ENCODE peak calls at places on chromosomes 3 and 15, in six cellular contexts. One of them, this sample, is unnamed.

GRCh38 chr15:81410318-81410753 is 36.3 kb upstream of the TMC3 start:
- DNase-seq in K562: peak; percentile 54
- DNase-seq in HepG2: peak; percentile 20
- DNase-seq in GM12892: no peak
- DNase-seq in H1: peak; percentile 62
- DNase-seq in GM12878: no peak
- DNase-seq in this sample: peak; percentile 10

GRCh38 chr3:189355481-189356201 is 183.9 kb downstream of the TPRG1 start:
- DNase-seq in K562: no peak
- DNase-seq in HepG2: peak; percentile 52
- DNase-seq in GM12892: no peak
- DNase-seq in H1: no peak
- DNase-seq in GM12878: no peak
- DNase-seq in this sample: no peak

GRCh38 chr15:52191207-52191606 is at the start of gene GNB5:
- DNase-seq in K562: peak; percentile 18
- DNase-seq in HepG2: no peak
- DNase-seq in GM12892: no peak
- DNase-seq in H1: no peak
- DNase-seq in GM12878: no peak
- DNase-seq in this sample: no peak

GRCh38 chr3:24254649-24255048 is 240.0 kb downstream of the THRB start:
- DNase-seq in K562: no peak
- DNase-seq in HepG2: no peak
- DNase-seq in GM12892: no peak
- DNase-seq in H1: no peak
- DNase-seq in GM12878: no peak
- DNase-seq in this sample: no peak

GRCh38 chr3:8341853-8342252 is 159.8 kb upstream of the LMCD1 start:
- DNase-seq in K562: no peak
- DNase-seq in HepG2: no peak
- DNase-seq in GM12892: no peak
- DNase-seq in H1: no peak
- DNase-seq in GM12878: no peak
- DNase-seq in this sample: no peak

GRCh38 chr3:152269423-152270144 is 855 bp downstream of the MBNL1 start:
- DNase-seq in K562: peak; percentile 66
- DNase-seq in HepG2: peak; percentile 46
- DNase-seq in GM12892: no peak
- DNase-seq in H1: no peak
- DNase-seq in GM12878: no peak
- DNase-seq in this sample: no peak

GRCh38 chr3:190826018-190826417 is 36.5 kb downstream of the GMNC start:
- DNase-seq in K562: no peak
- DNase-seq in HepG2: no peak
- DNase-seq in GM12892: no peak
- DNase-seq in H1: no peak
- DNase-seq in GM12878: no peak
- DNase-seq in this sample: no peak

GRCh38 chr15:75361989-75362641 is 6.3 kb downstream of the MAN2C1 start:
- DNase-seq in K562: no peak
- DNase-seq in HepG2: no peak
- DNase-seq in GM12892: no peak
- DNase-seq in H1: no peak
- DNase-seq in GM12878: no peak
- DNase-seq in this sample: no peak

GRCh38 chr3:72088486-72089025 is 303.6 kb upstream of the PROK2 start:
- DNase-seq in K562: no peak
- DNase-seq in HepG2: no peak
- DNase-seq in GM12892: no peak
- DNase-seq in H1: no peak
- DNase-seq in GM12878: no peak
- DNase-seq in this sample: no peak

GRCh38 chr3:155744626-155745324 is at the start of gene PLCH1:
- DNase-seq in K562: peak; percentile 79
- DNase-seq in HepG2: peak; percentile 73
- DNase-seq in GM12892: peak; percentile 37
- DNase-seq in H1: peak; percentile 90
- DNase-seq in GM12878: no peak
- DNase-seq in this sample: peak; percentile 42

GRCh38 chr3:169472259-169472900 is 191.1 kb downstream of the MECOM start:
- DNase-seq in K562: no peak
- DNase-seq in HepG2: no peak
- DNase-seq in GM12892: no peak
- DNase-seq in H1: no peak
- DNase-seq in GM12878: no peak
- DNase-seq in this sample: no peak

GRCh38 chr15:85725564-85725963 is 69.2 kb downstream of the KLHL25 start:
- DNase-seq in K562: no peak
- DNase-seq in HepG2: no peak
- DNase-seq in GM12892: no peak
- DNase-seq in H1: no peak
- DNase-seq in GM12878: no peak
- DNase-seq in this sample: no peak

GRCh38 chr3:38361496-38361895 is 14.9 kb downstream of the XYLB start:
- DNase-seq in K562: no peak
- DNase-seq in HepG2: no peak
- DNase-seq in GM12892: no peak
- DNase-seq in H1: no peak
- DNase-seq in GM12878: no peak
- DNase-seq in this sample: no peak

GRCh38 chr3:146899171-146899570 is 294.0 kb upstream of the PLSCR5 start:
- DNase-seq in K562: no peak
- DNase-seq in HepG2: no peak
- DNase-seq in GM12892: no peak
- DNase-seq in H1: no peak
- DNase-seq in GM12878: no peak
- DNase-seq in this sample: no peak

GRCh38 chr3:134359121-134360010 is 14.9 kb downstream of the AMOTL2 start:
- DNase-seq in K562: no peak
- DNase-seq in HepG2: no peak
- DNase-seq in GM12892: no peak
- DNase-seq in H1: no peak
- DNase-seq in GM12878: no peak
- DNase-seq in this sample: no peak

GRCh38 chr3:9056581-9056980 is 93.3 kb upstream of the RAD18 start:
- DNase-seq in K562: no peak
- DNase-seq in HepG2: no peak
- DNase-seq in GM12892: no peak
- DNase-seq in H1: no peak
- DNase-seq in GM12878: no peak
- DNase-seq in this sample: no peak

GRCh38 chr3:140420621-140421357 is 257.1 kb upstream of the TRIM42 start:
- DNase-seq in K562: no peak
- DNase-seq in HepG2: peak; percentile 20
- DNase-seq in GM12892: no peak
- DNase-seq in H1: no peak
- DNase-seq in GM12878: no peak
- DNase-seq in this sample: no peak

GRCh38 chr3:82416828-82417227 is 655.4 kb upstream of the GBE1 start:
- DNase-seq in K562: no peak
- DNase-seq in HepG2: no peak
- DNase-seq in GM12892: no peak
- DNase-seq in H1: no peak
- DNase-seq in GM12878: peak; percentile 4
- DNase-seq in this sample: no peak

DNA sequence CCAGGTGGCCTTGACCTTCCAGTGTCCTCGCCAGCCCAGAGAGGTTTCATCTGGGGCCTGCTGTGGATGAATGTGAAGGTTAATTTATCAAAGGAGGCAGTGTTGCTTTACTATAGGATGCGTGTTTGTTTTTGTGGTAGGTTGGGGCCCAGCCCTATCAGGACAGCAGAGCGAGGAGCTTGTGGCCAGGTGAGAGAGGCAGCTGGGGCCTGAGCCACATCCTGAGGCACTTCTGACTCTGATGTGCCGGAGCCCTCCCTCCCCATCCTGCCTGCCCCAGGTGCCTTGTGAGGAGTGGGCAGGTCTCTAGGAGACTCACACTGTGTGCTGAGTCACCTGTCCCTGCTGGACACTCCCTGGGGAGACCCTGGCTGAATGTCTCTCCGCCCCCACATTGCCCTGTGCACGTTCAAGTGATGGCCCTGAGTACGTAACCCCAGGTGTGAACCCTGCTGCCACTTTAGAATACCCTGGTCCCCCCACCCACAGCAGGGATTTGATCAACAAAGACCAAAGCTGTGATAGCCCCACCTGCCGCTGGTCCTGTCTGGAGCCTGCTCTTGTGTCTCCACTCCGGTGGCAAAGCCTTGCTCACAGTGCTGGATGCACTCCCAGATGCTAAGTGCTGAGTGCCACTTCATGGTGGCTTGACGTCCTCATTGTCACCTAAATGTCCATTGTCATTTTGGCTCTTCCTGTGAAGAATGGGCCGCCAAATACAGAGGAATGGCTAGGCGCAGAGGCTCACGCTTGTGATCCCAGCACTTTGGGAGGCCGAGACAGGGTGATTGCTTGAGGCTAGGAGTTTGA is 16.0 kb downstream of the FBLN2 start:
- DNase-seq in K562: no peak
- DNase-seq in HepG2: no peak
- DNase-seq in GM12892: no peak
- DNase-seq in H1: no peak
- DNase-seq in GM12878: no peak
- DNase-seq in this sample: no peak
- TF ChIP-seq TAF1 in K562: no peak
- TF ChIP-seq TAF1 in HepG2: no peak
- TF ChIP-seq TAF1 in GM12892: no peak
- TF ChIP-seq TAF1 in H1: no peak
- TF ChIP-seq TAF1 in GM12878: no peak
- TF ChIP-seq TAF1 in this sample: no peak

DNA sequence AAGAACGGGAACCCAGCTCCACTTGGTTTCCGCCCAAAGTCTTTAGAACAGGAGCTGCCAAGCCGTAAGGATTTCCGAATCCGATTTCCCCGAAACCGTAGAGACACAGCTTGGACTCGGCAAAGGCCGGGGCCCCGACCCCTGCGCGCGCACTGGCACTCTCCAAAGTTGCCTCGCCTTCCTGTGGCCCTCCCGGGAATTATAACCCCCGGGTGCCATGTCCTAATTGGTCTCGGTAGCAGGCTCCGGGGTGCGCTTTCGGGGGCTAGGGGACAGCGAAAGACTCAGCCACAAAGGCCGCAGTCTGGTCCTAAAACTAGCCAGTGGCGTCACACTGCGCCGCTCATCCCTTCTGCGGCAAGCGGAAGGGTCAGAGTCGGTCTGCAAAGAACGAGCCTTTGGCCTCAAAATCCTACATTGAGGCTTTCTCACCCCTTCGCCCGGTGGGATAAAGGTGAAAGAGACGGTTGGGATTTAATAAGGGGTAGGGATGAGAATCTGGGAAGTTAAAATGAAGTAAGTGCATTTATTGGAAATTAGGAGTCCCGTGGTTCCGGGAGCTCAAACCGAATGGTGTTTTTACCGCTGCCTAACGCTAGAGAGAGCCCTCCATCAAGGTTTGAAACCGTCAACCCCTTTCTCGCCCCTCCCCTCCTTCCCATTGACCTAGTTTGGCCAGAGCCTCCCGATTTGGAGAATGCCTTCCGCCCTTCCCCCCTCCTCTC is 6.7 kb downstream of the BCL6 start:
- DNase-seq in K562: peak; percentile 86
- DNase-seq in HepG2: peak; percentile 72
- DNase-seq in GM12892: peak; percentile 65
- DNase-seq in H1: peak; percentile 85
- DNase-seq in GM12878: no peak
- DNase-seq in this sample: peak; percentile 65
- TF ChIP-seq POLR2A in K562: no peak
- TF ChIP-seq POLR2A in HepG2: no peak
- TF ChIP-seq POLR2A in GM12892: no peak
- TF ChIP-seq POLR2A in H1: no peak
- TF ChIP-seq POLR2A in GM12878: no peak
- TF ChIP-seq POLR2A in this sample: no peak

GRCh38 chr3:56775931-56776461 is 25.8 kb downstream of the ARHGEF3 start:
- DNase-seq in K562: no peak
- DNase-seq in HepG2: no peak
- DNase-seq in GM12892: no peak
- DNase-seq in H1: no peak
- DNase-seq in GM12878: no peak
- DNase-seq in this sample: no peak

GRCh38 chr3:56780935-56781334 is 20.8 kb downstream of the ARHGEF3 start:
- DNase-seq in K562: no peak
- DNase-seq in HepG2: no peak
- DNase-seq in GM12892: no peak
- DNase-seq in H1: no peak
- DNase-seq in GM12878: no peak
- DNase-seq in this sample: no peak

GRCh38 chr3:56781762-56782161 is 20.0 kb downstream of the ARHGEF3 start:
- DNase-seq in K562: no peak
- DNase-seq in HepG2: no peak
- DNase-seq in GM12892: no peak
- DNase-seq in H1: no peak
- DNase-seq in GM12878: no peak
- DNase-seq in this sample: no peak

GRCh38 chr3:56776551-56776950 is 25.2 kb downstream of the ARHGEF3 start:
- DNase-seq in K562: no peak
- DNase-seq in HepG2: no peak
- DNase-seq in GM12892: no peak
- DNase-seq in H1: no peak
- DNase-seq in GM12878: no peak
- DNase-seq in this sample: no peak

GRCh38 chr3:56778904-56779303 is 22.8 kb downstream of the ARHGEF3 start:
- DNase-seq in K562: no peak
- DNase-seq in HepG2: no peak
- DNase-seq in GM12892: no peak
- DNase-seq in H1: no peak
- DNase-seq in GM12878: no peak
- DNase-seq in this sample: no peak
- TF ChIP-seq TAF1 in K562: no peak
- TF ChIP-seq TAF1 in HepG2: no peak
- TF ChIP-seq TAF1 in GM12892: no peak
- TF ChIP-seq TAF1 in H1: no peak
- TF ChIP-seq TAF1 in GM12878: no peak
- TF ChIP-seq TAF1 in this sample: no peak

DNA sequence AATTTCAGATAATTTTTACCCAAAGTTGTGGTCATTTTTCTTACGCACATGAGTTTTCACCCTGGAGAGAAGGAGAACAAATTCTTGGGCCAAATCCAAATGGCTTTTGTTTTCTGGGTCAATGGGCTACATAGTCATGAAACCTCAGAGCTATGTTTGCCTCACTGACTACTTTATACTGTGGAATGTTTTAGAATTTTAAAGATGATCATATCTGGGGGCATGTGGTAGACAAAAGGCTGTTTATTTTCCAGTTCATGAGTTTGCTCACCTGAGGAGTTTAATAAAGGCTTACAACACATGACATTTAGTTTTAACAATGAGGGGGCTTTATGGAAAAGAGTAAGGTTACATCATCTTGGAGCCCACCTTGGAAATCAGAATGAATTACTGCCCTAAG is 465.9 kb downstream of the EDEM1 start:
- DNase-seq in K562: no peak
- DNase-seq in HepG2: no peak
- DNase-seq in GM12892: no peak
- DNase-seq in H1: no peak
- DNase-seq in GM12878: no peak
- DNase-seq in this sample: no peak
- TF ChIP-seq POLR2A in K562: no peak
- TF ChIP-seq POLR2A in HepG2: no peak
- TF ChIP-seq POLR2A in GM12892: no peak
- TF ChIP-seq POLR2A in H1: no peak
- TF ChIP-seq POLR2A in GM12878: no peak
- TF ChIP-seq POLR2A in this sample: no peak

This sample was measured in GM12891.